ENCODE peak calls at places on chromosome 22, in seven cellular contexts. H, N, O, J, T, S and L are unnamed samples.

GRCh38 chr22:44405661-44406060 is 92.4 kb downstream of the RTL6 start:
- DNase-seq in O (peak; percentile 51), J (no peak), S (no peak), H (no peak), N (no peak), T (no peak), L (peak; percentile 22)

GRCh38 chr22:26416670-26417270 is 12.3 kb upstream of the ASPHD2 start:
- DNase-seq in J (peak; percentile 71), S (no peak), O (no peak), T (no peak), N (no peak), H (no peak), L (peak; percentile 98)

GRCh38 chr22:29142116-29142515 is 63.6 kb upstream of the EMID1 start:
- DNase-seq in J (no peak), T (no peak), H (no peak), S (no peak), O (no peak), N (no peak), L (no peak)

GRCh38 chr22:29717789-29718188 is 2.0 kb upstream of the CABP7 start:
- DNase-seq in N (no peak), J (no peak), S (no peak), T (no peak), O (no peak), H (no peak), L (no peak)

GRCh38 chr22:28604961-28605360 is 74.7 kb downstream of the TTC28 start:
- DNase-seq in S (no peak), O (no peak), N (no peak), H (no peak), T (no peak), J (peak; percentile 41), L (no peak)

GRCh38 chr22:19523240-19524169 is 705 bp downstream of the CLDN5 start:
- DNase-seq in J (no peak), S (no peak), T (no peak), O (peak; percentile 76), N (no peak), H (no peak), L (no peak)

GRCh38 chr22:49826603-49827306 is 918 bp downstream of the BRD1 start:
- DNase-seq in J (no peak), H (no peak), T (peak; percentile 37), N (no peak), S (peak; percentile 29), O (peak; percentile 90), L (no peak)

GRCh38 chr22:42271906-42272305 is 1.5 kb upstream of the TCF20 start:
- DNase-seq in O (peak; percentile 41), J (no peak), H (no peak), T (no peak), N (no peak), S (no peak), L (no peak)

GRCh38 chr22:48104786-48105185 is 1342.3 kb downstream of the TBC1D22A start:
- DNase-seq in J (no peak), N (no peak), S (no peak), T (no peak), H (no peak), O (no peak), L (peak; percentile 16)

GRCh38 chr22:43066134-43066533 is 23.1 kb downstream of the TTLL1 start:
- DNase-seq in S (no peak), N (no peak), T (no peak), H (no peak), O (no peak), J (no peak), L (no peak)

GRCh38 chr22:31295831-31296230 is 3.5 kb upstream of the PIK3IP1 start:
- DNase-seq in N (no peak), O (no peak), T (no peak), H (no peak), J (no peak), S (no peak), L (no peak)

GRCh38 chr22:19610518-19611253 is 86.5 kb upstream of the CLDN5 start:
- DNase-seq in N (no peak), T (no peak), H (no peak), S (no peak), J (no peak), O (no peak), L (no peak)

GRCh38 chr22:40452730-40453487 is 82.5 kb downstream of the SGSM3 start:
- DNase-seq in N (no peak), T (no peak), H (no peak), J (no peak), S (no peak), O (no peak), L (peak; percentile 22)

GRCh38 chr22:45885171-45885840 is 91.7 kb downstream of the WNT7B start:
- DNase-seq in O (peak; percentile 47), T (no peak), H (no peak), J (no peak), N (no peak), S (no peak), L (peak; percentile 39)

GRCh38 chr22:44096736-44097135 is 72.6 kb downstream of the PARVB start:
- DNase-seq in H (no peak), O (peak; percentile 57), N (no peak), T (no peak), S (no peak), J (no peak), L (no peak)

GRCh38 chr22:43749473-43749872 is 62.6 kb downstream of the EFCAB6 start:
- DNase-seq in J (no peak), N (no peak), H (no peak), S (no peak), O (no peak), T (no peak), L (no peak)

GRCh38 chr22:50503475-50504145 is 3.9 kb downstream of the LMF2 start:
- DNase-seq in T (no peak), H (no peak), N (no peak), J (no peak), S (no peak), O (no peak), L (no peak)

GRCh38 chr22:32754413-32755041 is 47.0 kb upstream of the TIMP3 start:
- DNase-seq in T (no peak), N (no peak), O (no peak), H (no peak), J (no peak), S (no peak), L (peak; percentile 61)

GRCh38 chr22:37529652-37530345 is 10.6 kb upstream of the CARD10 start:
- DNase-seq in J (no peak), S (no peak), N (peak; percentile 50), T (no peak), O (no peak), H (no peak), L (no peak)

GRCh38 chr22:29457730-29458129 is 19.3 kb downstream of the RFPL1 start:
- DNase-seq in S (no peak), N (no peak), T (no peak), O (peak; percentile 43), H (peak; percentile 67), J (no peak), L (peak; percentile 75)

GRCh38 chr22:37214431-37215025 is 2.3 kb upstream of the SSTR3 start:
- DNase-seq in N (no peak), T (no peak), S (no peak), J (no peak), H (no peak), O (peak; percentile 69), L (no peak)

GRCh38 chr22:44964722-44965078 is 45.1 kb downstream of the PHF21B start:
- DNase-seq in S (no peak), J (no peak), N (no peak), T (no peak), O (no peak), H (no peak), L (no peak)

GRCh38 chr22:25137577-25138525 is 61.8 kb upstream of the CRYBB3 start:
- DNase-seq in S (no peak), J (no peak), O (no peak), N (no peak), T (no peak), H (no peak), L (no peak)